ENCODE peak calls at places on chromosomes 3 and 15, in ten cellular contexts. Q is fibroblast of mammary gland; R is amniotic stem cell; A is AG04450; H is RPMI7951; Y is astrocyte of the hippocampus; G is activated naive CD4-positive, alpha-beta T cell; L is GM10248; K is lung; S is cardiac fibroblast. M is an unnamed sample.

GRCh38 chr3:15579071-15579470 is 22.3 kb downstream of the HACL1 start:
- DNase-seq in L (no peak), S (no peak), R (no peak), Y (no peak), A (no peak), H (no peak), Q (no peak), G (no peak), K (no peak), M (no peak)

GRCh38 chr3:163056874-163057497 is 1560.4 kb downstream of the OTOL1 start:
- DNase-seq in A (peak), Y (peak), G (no peak), K (peak), Q (peak), S (peak), L (peak), H (peak), R (no peak), M (no peak)

GRCh38 chr3:183123891-183124290 is 24.6 kb upstream of the MCCC1 start:
- DNase-seq in Q (peak), R (no peak), K (no peak), A (no peak), H (peak), G (no peak), Y (peak), L (no peak), S (no peak), M (no peak)

GRCh38 chr3:86416334-86416733 is 574.6 kb downstream of the VGLL3 start:
- DNase-seq in L (no peak), H (no peak), K (no peak), G (no peak), R (no peak), A (no peak), Y (peak), Q (no peak), S (no peak), M (no peak)

GRCh38 chr3:73839032-73839431 is 214.3 kb upstream of the PDZRN3 start:
- DNase-seq in Q (no peak), A (no peak), R (no peak), H (no peak), K (no peak), Y (no peak), G (no peak), S (no peak), L (no peak), M (no peak)

GRCh38 chr15:67850995-67851535 is 11.2 kb upstream of the RNU6-1 start:
- DNase-seq in K (no peak), Q (peak), L (no peak), S (peak), A (no peak), G (no peak), Y (no peak), R (no peak), H (peak), M (no peak)

GRCh38 chr3:196138927-196139680 is 57.2 kb upstream of the TFRC start:
- DNase-seq in K (no peak), R (no peak), L (no peak), Y (no peak), G (no peak), S (peak), Q (peak), H (no peak), A (peak), M (peak)

GRCh38 chr3:120306519-120307455 is 21.8 kb upstream of the GPR156 start:
- DNase-seq in R (no peak), H (no peak), A (no peak), K (no peak), S (no peak), L (no peak), G (no peak), Q (no peak), Y (no peak), M (no peak)

GRCh38 chr3:130374033-130374432 is 28.6 kb downstream of the COL6A5 start:
- DNase-seq in K (no peak), H (no peak), A (no peak), S (no peak), Y (no peak), Q (no peak), G (no peak), R (no peak), L (no peak), M (no peak)

GRCh38 chr3:104951426-104951825 is 415.3 kb upstream of the ALCAM start:
- DNase-seq in H (no peak), A (no peak), L (no peak), S (peak), K (no peak), Q (peak), Y (peak), R (no peak), G (no peak), M (no peak)

GRCh38 chr15:70528270-70528706 is 235.1 kb downstream of the UACA start:
- DNase-seq in Q (no peak), Y (peak), S (peak), R (no peak), H (peak), K (no peak), G (no peak), L (peak), A (no peak), M (no peak)

GRCh38 chr3:172332256-172333041 is 115.8 kb downstream of the GHSR start:
- DNase-seq in H (peak), Q (peak), L (peak), A (no peak), Y (peak), K (peak), R (no peak), S (peak), G (no peak), M (peak)

GRCh38 chr15:101328001-101328400 is 33.0 kb upstream of the SNRPA1 start:
- DNase-seq in L (no peak), G (no peak), H (no peak), Q (no peak), S (no peak), A (no peak), K (no peak), Y (no peak), R (no peak), M (no peak)

GRCh38 chr3:152910211-152910610 is 75.3 kb downstream of the P2RY1 start:
- DNase-seq in R (no peak), S (peak), Y (no peak), K (no peak), A (no peak), G (no peak), L (no peak), Q (peak), H (no peak), M (no peak)

GRCh38 chr3:11037966-11038365 is 45.4 kb downstream of the SLC6A1 start:
- DNase-seq in Q (no peak), A (no peak), S (no peak), G (no peak), R (no peak), K (no peak), Y (no peak), L (no peak), H (no peak), M (no peak)

GRCh38 chr3:78967061-78967460 is 800.7 kb downstream of the ROBO1 start:
- DNase-seq in Q (no peak), K (no peak), L (no peak), G (no peak), S (no peak), H (no peak), Y (no peak), R (no peak), A (no peak), M (no peak)

GRCh38 chr3:56830884-56831283 is 29.1 kb upstream of the ARHGEF3 start:
- DNase-seq in L (no peak), Y (no peak), S (no peak), G (no peak), K (no peak), Q (no peak), R (no peak), H (no peak), A (no peak), M (no peak)

GRCh38 chr3:34258271-34259015 is 460.0 kb downstream of the PDCD6IP start:
- DNase-seq in A (no peak), Y (peak), H (no peak), S (no peak), G (no peak), L (no peak), K (no peak), R (no peak), Q (no peak), M (no peak)

GRCh38 chr15:50066202-50066601 is 52.8 kb downstream of the ATP8B4 start:
- DNase-seq in A (no peak), R (no peak), Q (peak), Y (peak), K (no peak), S (peak), L (no peak), H (peak), G (no peak), M (no peak)

GRCh38 chr15:66849746-66850077 is 147.7 kb downstream of the SMAD6 start:
- DNase-seq in R (no peak), K (no peak), A (no peak), S (no peak), Y (no peak), H (no peak), G (no peak), Q (no peak), L (no peak), M (peak)

GRCh38 chr3:117102441-117102840 is 392.9 kb downstream of the TUSC7 start:
- DNase-seq in A (no peak), R (no peak), G (no peak), K (no peak), S (no peak), Q (no peak), H (no peak), Y (no peak), L (no peak), M (no peak)

GRCh38 chr15:85793641-85794597 is 806 bp downstream of the KLHL25 start:
- DNase-seq in K (no peak), Q (peak), A (no peak), L (no peak), R (no peak), H (peak), G (no peak), S (peak), Y (peak), M (peak)

GRCh38 chr3:34995771-34996430 is 643.4 kb upstream of the ARPP21 start:
- DNase-seq in Q (no peak), K (no peak), L (no peak), H (no peak), G (no peak), A (no peak), Y (no peak), R (no peak), S (no peak), M (no peak)

GRCh38 chr3:54304867-54305266 is 182.5 kb downstream of the CACNA2D3 start:
- DNase-seq in K (no peak), S (no peak), A (no peak), H (no peak), Y (no peak), Q (no peak), G (no peak), R (no peak), L (no peak), M (no peak)

GRCh38 chr3:48194446-48195071 is 6.3 kb upstream of the CDC25A start:
- DNase-seq in Q (peak), K (peak), G (no peak), S (peak), A (no peak), R (peak), Y (peak), H (peak), L (peak), M (peak)

GRCh38 chr3:95154775-95155174 is 1091.9 kb downstream of the NSUN3 start:
- DNase-seq in L (no peak), A (no peak), R (no peak), Y (peak), G (no peak), S (no peak), H (peak), K (no peak), Q (peak), M (no peak)

GRCh38 chr3:36850743-36851142 is 86.4 kb upstream of the DCLK3 start:
- DNase-seq in R (no peak), K (no peak), G (no peak), L (no peak), H (no peak), Q (no peak), S (peak), A (no peak), Y (no peak), M (no peak)

GRCh38 chr15:88852476-88852875 is 42.9 kb downstream of the HAPLN3 start:
- DNase-seq in R (no peak), L (no peak), A (no peak), S (no peak), K (no peak), G (no peak), Y (no peak), Q (no peak), H (no peak), M (peak)

GRCh38 chr15:101637038-101637437 is 15.1 kb downstream of the TM2D3 start:
- DNase-seq in R (no peak), Y (no peak), H (no peak), A (no peak), L (no peak), G (no peak), Q (no peak), S (no peak), K (no peak), M (no peak)

GRCh38 chr15:45471151-45471550 is 51.4 kb downstream of the SLC30A4 start:
- DNase-seq in S (no peak), Y (no peak), R (no peak), L (no peak), Q (no peak), G (no peak), A (no peak), K (no peak), H (no peak), M (peak)